ENCODE peak calls at places on chromosomes 12 and 14, in seven cellular contexts. One of them, this sample, is unnamed.

GRCh38 chr12:92544321-92544720 is 158.5 kb upstream of the PLEKHG7 start:
- DNase-seq in NCI-H774: no peak
- DNase-seq in natural killer cell: no peak
- DNase-seq in foreskin melanocyte: no peak
- DNase-seq in cerebellum: no peak
- DNase-seq in AG20443: no peak
- DNase-seq in substantia nigra: no peak
- DNase-seq in this sample: no peak

GRCh38 chr12:3438401-3438800 is 52.6 kb upstream of the PRMT8 start:
- DNase-seq in NCI-H774: no peak
- DNase-seq in natural killer cell: no peak
- DNase-seq in foreskin melanocyte: no peak
- DNase-seq in cerebellum: no peak
- DNase-seq in AG20443: no peak
- DNase-seq in substantia nigra: no peak
- DNase-seq in this sample: no peak

GRCh38 chr12:24297516-24297915 is 348.0 kb upstream of the SOX5 start:
- DNase-seq in NCI-H774: no peak
- DNase-seq in natural killer cell: no peak
- DNase-seq in foreskin melanocyte: no peak
- DNase-seq in cerebellum: no peak
- DNase-seq in AG20443: no peak
- DNase-seq in substantia nigra: no peak
- DNase-seq in this sample: no peak

GRCh38 chr12:39587247-39587646 is 32.4 kb downstream of the ABCD2 start:
- DNase-seq in NCI-H774: no peak
- DNase-seq in natural killer cell: no peak
- DNase-seq in foreskin melanocyte: peak
- DNase-seq in cerebellum: no peak
- DNase-seq in AG20443: no peak
- DNase-seq in substantia nigra: no peak
- DNase-seq in this sample: no peak

GRCh38 chr14:67335781-67336180 is 23.8 kb downstream of the ATP6V1D start:
- DNase-seq in NCI-H774: no peak
- DNase-seq in natural killer cell: no peak
- DNase-seq in foreskin melanocyte: no peak
- DNase-seq in cerebellum: no peak
- DNase-seq in AG20443: no peak
- DNase-seq in substantia nigra: no peak
- DNase-seq in this sample: peak

GRCh38 chr14:24443053-24443683 is 592 bp upstream of the SDR39U1 start:
- DNase-seq in NCI-H774: no peak
- DNase-seq in natural killer cell: no peak
- DNase-seq in foreskin melanocyte: no peak
- DNase-seq in cerebellum: no peak
- DNase-seq in AG20443: no peak
- DNase-seq in substantia nigra: no peak
- DNase-seq in this sample: no peak

GRCh38 chr12:101343893-101344292 is 63.7 kb downstream of the ARL1 start:
- DNase-seq in NCI-H774: no peak
- DNase-seq in natural killer cell: no peak
- DNase-seq in foreskin melanocyte: no peak
- DNase-seq in cerebellum: no peak
- DNase-seq in AG20443: no peak
- DNase-seq in substantia nigra: no peak
- DNase-seq in this sample: no peak

GRCh38 chr14:59870277-59871165 is at the start of gene RTN1:
- DNase-seq in NCI-H774: peak
- DNase-seq in natural killer cell: no peak
- DNase-seq in foreskin melanocyte: no peak
- DNase-seq in cerebellum: peak
- DNase-seq in AG20443: peak
- DNase-seq in substantia nigra: peak
- DNase-seq in this sample: peak

GRCh38 chr14:52906141-52906601 is 44.7 kb downstream of the FERMT2 start:
- DNase-seq in NCI-H774: no peak
- DNase-seq in natural killer cell: no peak
- DNase-seq in foreskin melanocyte: peak
- DNase-seq in cerebellum: no peak
- DNase-seq in AG20443: peak
- DNase-seq in substantia nigra: no peak
- DNase-seq in this sample: no peak

GRCh38 chr12:63802012-63802608 is 22.4 kb downstream of the RXYLT1 start:
- DNase-seq in NCI-H774: peak
- DNase-seq in natural killer cell: no peak
- DNase-seq in foreskin melanocyte: peak
- DNase-seq in cerebellum: peak
- DNase-seq in AG20443: peak
- DNase-seq in substantia nigra: no peak
- DNase-seq in this sample: peak